ENCODE peak calls at places on chromosomes 5 and 9, in five cellular contexts. One of them, this sample, is unnamed.

GRCh38 chr5:73709536-73710129 is 83.6 kb downstream of the ARHGEF28 start:
- DNase-seq in CD8-positive, alpha-beta T cell: no peak
- DNase-seq in AG09309: no peak
- DNase-seq in astrocyte of the spinal cord: peak; percentile 29
- DNase-seq in astrocyte of the cerebellum: no peak
- DNase-seq in this sample: no peak

GRCh38 chr9:114754574-114754973 is 51.3 kb downstream of the TNFSF15 start:
- DNase-seq in CD8-positive, alpha-beta T cell: no peak
- DNase-seq in AG09309: no peak
- DNase-seq in astrocyte of the spinal cord: no peak
- DNase-seq in astrocyte of the cerebellum: no peak
- DNase-seq in this sample: no peak

GRCh38 chr9:25876248-25876647 is 198.0 kb upstream of the TUSC1 start:
- DNase-seq in CD8-positive, alpha-beta T cell: no peak
- DNase-seq in AG09309: no peak
- DNase-seq in astrocyte of the spinal cord: no peak
- DNase-seq in astrocyte of the cerebellum: no peak
- DNase-seq in this sample: no peak

GRCh38 chr9:124831642-124832364 is 21.5 kb upstream of the WDR38 start:
- DNase-seq in CD8-positive, alpha-beta T cell: no peak
- DNase-seq in AG09309: no peak
- DNase-seq in astrocyte of the spinal cord: no peak
- DNase-seq in astrocyte of the cerebellum: no peak
- DNase-seq in this sample: no peak

GRCh38 chr5:150989695-150990094 is 30.7 kb upstream of the GPX3 start:
- DNase-seq in CD8-positive, alpha-beta T cell: no peak
- DNase-seq in AG09309: no peak
- DNase-seq in astrocyte of the spinal cord: no peak
- DNase-seq in astrocyte of the cerebellum: no peak
- DNase-seq in this sample: no peak

GRCh38 chr5:56358703-56359428 is 125.7 kb upstream of the ANKRD55 start:
- DNase-seq in CD8-positive, alpha-beta T cell: no peak
- DNase-seq in AG09309: no peak
- DNase-seq in astrocyte of the spinal cord: peak; percentile 77
- DNase-seq in astrocyte of the cerebellum: peak; percentile 81
- DNase-seq in this sample: no peak

GRCh38 chr5:81265101-81265500 is 32.0 kb downstream of the CKMT2 start:
- DNase-seq in CD8-positive, alpha-beta T cell: no peak
- DNase-seq in AG09309: no peak
- DNase-seq in astrocyte of the spinal cord: peak; percentile 15
- DNase-seq in astrocyte of the cerebellum: no peak
- DNase-seq in this sample: no peak

GRCh38 chr9:113562653-113563381 is 99.3 kb downstream of the RGS3 start:
- DNase-seq in CD8-positive, alpha-beta T cell: no peak
- DNase-seq in AG09309: no peak
- DNase-seq in astrocyte of the spinal cord: no peak
- DNase-seq in astrocyte of the cerebellum: no peak
- DNase-seq in this sample: no peak

GRCh38 chr9:124941689-124942561 is 1.0 kb upstream of the GOLGA1 start:
- DNase-seq in CD8-positive, alpha-beta T cell: peak; percentile 39
- DNase-seq in AG09309: peak; percentile 5
- DNase-seq in astrocyte of the spinal cord: peak; percentile 69
- DNase-seq in astrocyte of the cerebellum: peak; percentile 29
- DNase-seq in this sample: peak; percentile 56

GRCh38 chr5:34538026-34538672 is 118.0 kb upstream of the RAI14 start:
- DNase-seq in CD8-positive, alpha-beta T cell: no peak
- DNase-seq in AG09309: no peak
- DNase-seq in astrocyte of the spinal cord: no peak
- DNase-seq in astrocyte of the cerebellum: no peak
- DNase-seq in this sample: no peak

GRCh38 chr9:71518045-71518888 is 250.0 kb downstream of the CEMIP2 start:
- DNase-seq in CD8-positive, alpha-beta T cell: no peak
- DNase-seq in AG09309: peak; percentile 13
- DNase-seq in astrocyte of the spinal cord: no peak
- DNase-seq in astrocyte of the cerebellum: no peak
- DNase-seq in this sample: no peak

GRCh38 chr5:167970002-167970401 is 321.4 kb upstream of the WWC1 start:
- DNase-seq in CD8-positive, alpha-beta T cell: no peak
- DNase-seq in AG09309: peak; percentile 73
- DNase-seq in astrocyte of the spinal cord: peak; percentile 44
- DNase-seq in astrocyte of the cerebellum: peak; percentile 26
- DNase-seq in this sample: no peak

GRCh38 chr5:31213676-31214638 is 20.5 kb downstream of the CDH6 start:
- DNase-seq in CD8-positive, alpha-beta T cell: no peak
- DNase-seq in AG09309: no peak
- DNase-seq in astrocyte of the spinal cord: no peak
- DNase-seq in astrocyte of the cerebellum: no peak
- DNase-seq in this sample: no peak

GRCh38 chr5:127031147-127031862 is 947 bp upstream of the MARCHF3 start:
- DNase-seq in CD8-positive, alpha-beta T cell: no peak
- DNase-seq in AG09309: no peak
- DNase-seq in astrocyte of the spinal cord: no peak
- DNase-seq in astrocyte of the cerebellum: no peak
- DNase-seq in this sample: no peak

GRCh38 chr5:178785999-178786398 is 55.5 kb upstream of the ZNF354A start:
- DNase-seq in CD8-positive, alpha-beta T cell: no peak
- DNase-seq in AG09309: peak; percentile 40
- DNase-seq in astrocyte of the spinal cord: no peak
- DNase-seq in astrocyte of the cerebellum: no peak
- DNase-seq in this sample: no peak

GRCh38 chr9:5949103-5949699 is 58.5 kb downstream of the MLANA start:
- DNase-seq in CD8-positive, alpha-beta T cell: no peak
- DNase-seq in AG09309: no peak
- DNase-seq in astrocyte of the spinal cord: no peak
- DNase-seq in astrocyte of the cerebellum: no peak
- DNase-seq in this sample: no peak

GRCh38 chr5:62386824-62387223 is 16.9 kb downstream of the DIMT1 start:
- DNase-seq in CD8-positive, alpha-beta T cell: no peak
- DNase-seq in AG09309: no peak
- DNase-seq in astrocyte of the spinal cord: no peak
- DNase-seq in astrocyte of the cerebellum: no peak
- DNase-seq in this sample: no peak

GRCh38 chr5:83917261-83917908 is 196.7 kb upstream of the HAPLN1 start:
- DNase-seq in CD8-positive, alpha-beta T cell: no peak
- DNase-seq in AG09309: no peak
- DNase-seq in astrocyte of the spinal cord: no peak
- DNase-seq in astrocyte of the cerebellum: no peak
- DNase-seq in this sample: no peak

GRCh38 chr9:96859461-96860198 is 5.3 kb upstream of the ZNF782 start:
- DNase-seq in CD8-positive, alpha-beta T cell: no peak
- DNase-seq in AG09309: no peak
- DNase-seq in astrocyte of the spinal cord: peak; percentile 77
- DNase-seq in astrocyte of the cerebellum: peak; percentile 45
- DNase-seq in this sample: no peak

GRCh38 chr5:116492016-116492623 is 82.5 kb downstream of the SEMA6A start:
- DNase-seq in CD8-positive, alpha-beta T cell: no peak
- DNase-seq in AG09309: peak; percentile 85
- DNase-seq in astrocyte of the spinal cord: peak; percentile 94
- DNase-seq in astrocyte of the cerebellum: peak; percentile 95
- DNase-seq in this sample: no peak

GRCh38 chr5:157651623-157652376 is 438 bp downstream of the SOX30 start:
- DNase-seq in CD8-positive, alpha-beta T cell: peak; percentile 69
- DNase-seq in AG09309: no peak
- DNase-seq in astrocyte of the spinal cord: peak; percentile 35
- DNase-seq in astrocyte of the cerebellum: no peak
- DNase-seq in this sample: no peak

GRCh38 chr5:82290005-82290404 is 11.9 kb upstream of the RPS23 start:
- DNase-seq in CD8-positive, alpha-beta T cell: no peak
- DNase-seq in AG09309: no peak
- DNase-seq in astrocyte of the spinal cord: no peak
- DNase-seq in astrocyte of the cerebellum: no peak
- DNase-seq in this sample: no peak

GRCh38 chr9:37508135-37508833 is 22.5 kb downstream of the POLR1E start:
- DNase-seq in CD8-positive, alpha-beta T cell: no peak
- DNase-seq in AG09309: no peak
- DNase-seq in astrocyte of the spinal cord: no peak
- DNase-seq in astrocyte of the cerebellum: no peak
- DNase-seq in this sample: no peak

GRCh38 chr5:32612134-32612888 is 27.0 kb downstream of the SUB1 start:
- DNase-seq in CD8-positive, alpha-beta T cell: no peak
- DNase-seq in AG09309: no peak
- DNase-seq in astrocyte of the spinal cord: peak; percentile 34
- DNase-seq in astrocyte of the cerebellum: peak; percentile 29
- DNase-seq in this sample: no peak

GRCh38 chr9:127898433-127899199 is 787 bp downstream of the ST6GALNAC6 start:
- DNase-seq in CD8-positive, alpha-beta T cell: no peak
- DNase-seq in AG09309: peak; percentile 74
- DNase-seq in astrocyte of the spinal cord: peak; percentile 71
- DNase-seq in astrocyte of the cerebellum: no peak
- DNase-seq in this sample: no peak

GRCh38 chr5:176789873-176790615 is 20.3 kb upstream of the UNC5A start:
- DNase-seq in CD8-positive, alpha-beta T cell: no peak
- DNase-seq in AG09309: no peak
- DNase-seq in astrocyte of the spinal cord: no peak
- DNase-seq in astrocyte of the cerebellum: no peak
- DNase-seq in this sample: no peak

DNA sequence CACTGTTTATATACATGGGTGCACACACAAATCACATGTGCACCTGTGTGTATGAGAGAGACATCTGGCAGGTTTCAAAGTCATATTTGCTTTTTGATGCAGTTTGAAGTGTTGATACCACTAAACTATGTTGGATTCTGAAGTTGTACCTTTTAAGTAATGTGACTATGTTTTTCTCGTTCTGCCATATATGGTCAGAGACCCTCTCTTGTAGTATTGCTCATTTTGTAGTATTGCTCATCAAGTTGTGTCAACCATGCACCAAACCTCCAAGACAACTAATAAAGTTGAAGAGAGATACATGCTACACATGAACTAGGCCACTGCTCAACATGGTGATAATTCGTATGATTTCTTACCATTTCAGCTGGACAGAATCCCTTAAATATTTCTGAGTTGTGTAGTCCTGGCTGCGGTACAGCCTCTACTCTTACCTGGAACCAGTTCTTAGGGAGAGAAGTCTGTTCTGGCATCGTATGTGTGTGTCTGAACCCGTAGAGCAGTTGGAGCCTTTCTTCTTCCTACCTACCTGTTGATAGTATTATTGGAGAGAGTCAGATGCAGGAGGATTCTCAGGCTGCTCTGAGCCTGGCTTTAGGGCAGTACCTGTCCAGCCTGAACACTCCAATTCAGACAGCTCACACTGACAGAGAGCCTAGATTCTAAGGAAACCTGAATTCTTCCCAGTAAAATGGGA is 190.3 kb downstream of the CD180 start:
- DNase-seq in CD8-positive, alpha-beta T cell: no peak
- DNase-seq in AG09309: no peak
- DNase-seq in astrocyte of the spinal cord: no peak
- DNase-seq in astrocyte of the cerebellum: no peak
- DNase-seq in this sample: no peak
- H3K4me3 ChIP-seq in CD8-positive, alpha-beta T cell: peak overlapping the region; percentile 85
- H3K4me3 ChIP-seq in AG09309: no peak overlapping the region
- H3K4me3 ChIP-seq in astrocyte of the spinal cord: no peak overlapping the region
- H3K4me3 ChIP-seq in astrocyte of the cerebellum: peak overlapping the region; percentile 55
- H3K4me3 ChIP-seq in this sample: peak overlapping the region; percentile 77

GRCh38 chr5:133782736-133783135 is 170.4 kb upstream of the FSTL4 start:
- DNase-seq in CD8-positive, alpha-beta T cell: no peak
- DNase-seq in AG09309: no peak
- DNase-seq in astrocyte of the spinal cord: no peak
- DNase-seq in astrocyte of the cerebellum: no peak
- DNase-seq in this sample: no peak

GRCh38 chr5:133786432-133786831 is 174.1 kb upstream of the FSTL4 start:
- DNase-seq in CD8-positive, alpha-beta T cell: no peak
- DNase-seq in AG09309: no peak
- DNase-seq in astrocyte of the spinal cord: no peak
- DNase-seq in astrocyte of the cerebellum: no peak
- DNase-seq in this sample: no peak

GRCh38 chr5:133783481-133783880 is 171.1 kb upstream of the FSTL4 start:
- DNase-seq in CD8-positive, alpha-beta T cell: no peak
- DNase-seq in AG09309: no peak
- DNase-seq in astrocyte of the spinal cord: no peak
- DNase-seq in astrocyte of the cerebellum: no peak
- DNase-seq in this sample: no peak

GRCh38 chr5:133788121-133788520 is 175.8 kb upstream of the FSTL4 start:
- DNase-seq in CD8-positive, alpha-beta T cell: no peak
- DNase-seq in AG09309: no peak
- DNase-seq in astrocyte of the spinal cord: no peak
- DNase-seq in astrocyte of the cerebellum: no peak
- DNase-seq in this sample: no peak

DNA sequence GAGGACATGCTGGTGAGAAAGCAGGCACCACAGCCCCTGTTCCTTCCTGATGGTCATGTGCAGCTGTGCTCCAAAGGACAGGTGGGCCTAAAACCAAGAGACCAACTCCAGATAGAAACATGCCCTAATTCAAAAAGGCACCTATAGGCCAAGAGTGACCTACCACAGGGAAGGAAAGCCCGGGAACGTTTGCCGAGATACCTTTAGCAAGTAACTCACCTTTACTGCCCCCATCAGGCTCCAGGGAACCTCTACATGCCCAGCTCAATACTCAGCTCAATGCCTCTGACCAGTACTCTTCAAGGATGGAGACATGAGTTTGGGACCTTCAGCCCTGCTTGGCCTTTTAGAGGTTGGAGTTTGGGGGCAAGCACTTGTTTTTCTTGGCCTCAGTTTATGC is 172.8 kb upstream of the FSTL4 start:
- DNase-seq in CD8-positive, alpha-beta T cell: no peak
- DNase-seq in AG09309: no peak
- DNase-seq in astrocyte of the spinal cord: no peak
- DNase-seq in astrocyte of the cerebellum: no peak
- DNase-seq in this sample: no peak
- TF ChIP-seq CTCF in CD8-positive, alpha-beta T cell: no peak
- TF ChIP-seq CTCF in AG09309: no peak
- TF ChIP-seq CTCF in astrocyte of the spinal cord: no peak
- TF ChIP-seq CTCF in astrocyte of the cerebellum: no peak
- TF ChIP-seq CTCF in this sample: no peak

DNA sequence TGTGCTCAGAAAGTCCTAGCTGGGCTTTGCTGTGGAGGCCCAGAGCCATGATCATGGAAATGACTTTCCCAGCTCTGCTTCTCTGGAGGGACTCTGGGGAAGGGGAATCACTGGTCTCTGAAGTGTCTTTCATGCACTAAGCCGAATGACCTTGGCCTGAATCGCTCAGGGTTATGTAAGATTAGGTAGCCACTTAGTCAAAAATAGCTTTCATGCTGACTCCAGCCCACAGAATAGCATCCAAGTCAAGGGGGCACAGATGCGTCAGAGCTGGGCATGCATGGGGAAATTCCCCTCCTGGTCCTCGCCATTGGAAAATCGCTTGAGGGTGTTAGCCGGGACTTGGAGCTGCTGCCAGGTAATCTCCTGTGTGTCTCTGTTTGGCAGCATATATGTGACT is 36.1 kb upstream of the PPARGC1B start:
- DNase-seq in CD8-positive, alpha-beta T cell: no peak
- DNase-seq in AG09309: no peak
- DNase-seq in astrocyte of the spinal cord: no peak
- DNase-seq in astrocyte of the cerebellum: no peak
- DNase-seq in this sample: no peak
- H3K4me3 ChIP-seq in CD8-positive, alpha-beta T cell: no peak overlapping the region
- H3K4me3 ChIP-seq in AG09309: no peak overlapping the region
- H3K4me3 ChIP-seq in astrocyte of the spinal cord: no peak overlapping the region
- H3K4me3 ChIP-seq in astrocyte of the cerebellum: no peak overlapping the region
- H3K4me3 ChIP-seq in this sample: no peak overlapping the region

GRCh38 chr5:133421394-133421793 is 190.9 kb downstream of the FSTL4 start:
- DNase-seq in CD8-positive, alpha-beta T cell: no peak
- DNase-seq in AG09309: no peak
- DNase-seq in astrocyte of the spinal cord: no peak
- DNase-seq in astrocyte of the cerebellum: no peak
- DNase-seq in this sample: no peak
- TF ChIP-seq CTCF in CD8-positive, alpha-beta T cell: no peak
- TF ChIP-seq CTCF in AG09309: peak; percentile 48
- TF ChIP-seq CTCF in astrocyte of the spinal cord: peak; percentile 38
- TF ChIP-seq CTCF in astrocyte of the cerebellum: no peak
- TF ChIP-seq CTCF in this sample: no peak